ENCODE peak calls at places on chromosomes 16 and 17, in five cellular contexts. D is CD8-positive, alpha-beta T cell; R is fibroblast of villous mesenchyme; P is activated CD8-positive, alpha-beta T cell treated with anti-CD3 and anti-CD28 coated beads for 36 hours; X is cardiac muscle cell. S is an unnamed sample.

GRCh38 chr16:17474037-17474436 is 3.3 kb upstream of the XYLT1 start:
- DNase-seq in D (no peak), R (peak; percentile 78), P (peak; percentile 11), X (no peak), S (no peak)

GRCh38 chr16:53911506-53911905 is 207.6 kb downstream of the FTO start:
- DNase-seq in D (no peak), R (peak; percentile 19), P (no peak), X (no peak), S (no peak)

GRCh38 chr16:83513006-83513755 is 294.6 kb upstream of the HSBP1 start:
- DNase-seq in D (no peak), R (peak; percentile 71), P (peak; percentile 10), X (no peak), S (no peak)

GRCh38 chr16:56916571-56917403 is 15.2 kb upstream of the HERPUD1 start:
- DNase-seq in D (no peak), R (no peak), P (peak; percentile 50), X (no peak), S (no peak)

GRCh38 chr16:49100366-49100765 is 181.3 kb downstream of the CBLN1 start:
- DNase-seq in D (no peak), R (no peak), P (no peak), X (no peak), S (no peak)

GRCh38 chr17:74380086-74380958 is 13.0 kb downstream of the GPR142 start:
- DNase-seq in D (no peak), R (no peak), P (no peak), X (no peak), S (no peak)

GRCh38 chr16:77220427-77220826 is 21.2 kb downstream of the SYCE1L start:
- DNase-seq in D (no peak), R (no peak), P (no peak), X (no peak), S (no peak)

GRCh38 chr16:86768231-86768791 is 190.0 kb downstream of the FOXL1 start:
- DNase-seq in D (no peak), R (no peak), P (no peak), X (no peak), S (no peak)

GRCh38 chr17:37043201-37043600 is 94.4 kb downstream of the AATF start:
- DNase-seq in D (no peak), R (peak; percentile 11), P (no peak), X (no peak), S (no peak)

GRCh38 chr17:73786286-73786743 is 142.1 kb upstream of the SDK2 start:
- DNase-seq in D (no peak), R (no peak), P (peak; percentile 14), X (no peak), S (no peak)

GRCh38 chr17:62309381-62309780 is 71.0 kb upstream of the EFCAB3 start:
- DNase-seq in D (no peak), R (no peak), P (no peak), X (no peak), S (no peak)

GRCh38 chr17:66506641-66507040 is 204.2 kb downstream of the PRKCA start:
- DNase-seq in D (no peak), R (peak; percentile 53), P (no peak), X (no peak), S (no peak)

GRCh38 chr17:64118452-64118979 is 11.4 kb downstream of the ERN1 start:
- DNase-seq in D (no peak), R (peak; percentile 66), P (no peak), X (peak; percentile 26), S (no peak)

GRCh38 chr16:23124315-23124714 is 24.9 kb downstream of the USP31 start:
- DNase-seq in D (no peak), R (peak; percentile 60), P (no peak), X (no peak), S (no peak)

GRCh38 chr17:7466318-7466643 is 13.2 kb downstream of the ZBTB4 start:
- DNase-seq in D (no peak), R (no peak), P (no peak), X (no peak), S (no peak)

GRCh38 chr17:11899494-11899893 is 97.8 kb downstream of the ZNF18 start:
- DNase-seq in D (no peak), R (no peak), P (no peak), X (no peak), S (no peak)

GRCh38 chr16:64880994-64881393 is 240.9 kb downstream of the CDH11 start:
- DNase-seq in D (no peak), R (peak; percentile 31), P (no peak), X (no peak), S (no peak)

GRCh38 chr16:3004781-3005284 is 7.9 kb upstream of the CLDN9 start:
- DNase-seq in D (no peak), R (no peak), P (no peak), X (peak; percentile 79), S (no peak)

GRCh38 chr17:2547176-2547575 is 35.5 kb upstream of the METTL16 start:
- DNase-seq in D (no peak), R (peak; percentile 36), P (no peak), X (no peak), S (no peak)

GRCh38 chr17:61678339-61678738 is 87.3 kb upstream of the NACA2 start:
- DNase-seq in D (no peak), R (no peak), P (no peak), X (no peak), S (no peak)

GRCh38 chr17:74972107-74972972 is at the start of gene HID1:
- DNase-seq in D (peak; percentile 74), R (no peak), P (peak; percentile 81), X (peak; percentile 82), S (peak; percentile 76)

GRCh38 chr17:48543854-48544355 is 1.0 kb downstream of the HOXB2 start:
- DNase-seq in D (peak; percentile 17), R (no peak), P (peak; percentile 68), X (no peak), S (no peak)

GRCh38 chr17:5870231-5870953 is 199.8 kb upstream of the WSCD1 start:
- DNase-seq in D (no peak), R (no peak), P (no peak), X (no peak), S (no peak)

GRCh38 chr16:10519929-10520868 is 60.2 kb downstream of the EMP2 start:
- DNase-seq in D (no peak), R (no peak), P (no peak), X (no peak), S (no peak)

GRCh38 chr17:41107941-41108445 is 2.8 kb downstream of the KRTAP4-9 start:
- DNase-seq in D (no peak), R (no peak), P (no peak), X (no peak), S (no peak)

GRCh38 chr17:75326587-75326955 is 37.3 kb upstream of the SLC25A19 start:
- DNase-seq in D (no peak), R (no peak), P (no peak), X (no peak), S (no peak)

GRCh38 chr17:17439971-17440843 is 36.6 kb upstream of the MED9 start:
- DNase-seq in D (peak; percentile 70), R (peak; percentile 56), P (peak; percentile 90), X (peak; percentile 60), S (peak; percentile 68)

GRCh38 chr17:73770115-73770848 is 126.0 kb upstream of the SDK2 start:
- DNase-seq in D (no peak), R (peak; percentile 88), P (no peak), X (peak; percentile 42), S (no peak)

GRCh38 chr16:5428932-5429331 is 331.3 kb upstream of the EEF2KMT start:
- DNase-seq in D (no peak), R (no peak), P (no peak), X (peak; percentile 2), S (peak; percentile 52)

GRCh38 chr16:17070882-17071592 is 399.7 kb downstream of the XYLT1 start:
- DNase-seq in D (peak; percentile 51), R (no peak), P (peak; percentile 97), X (peak; percentile 8), S (peak; percentile 5)

GRCh38 chr17:67620636-67621035 is 97.1 kb upstream of the NOL11 start:
- DNase-seq in D (no peak), R (no peak), P (no peak), X (no peak), S (no peak)

GRCh38 chr16:68086860-68087268 is 1.7 kb downstream of the NFATC3 start:
- DNase-seq in D (no peak), R (peak; percentile 33), P (no peak), X (no peak), S (no peak)

GRCh38 chr16:70331588-70332358 is 14.9 kb upstream of the DDX19A start:
- DNase-seq in D (no peak), R (peak; percentile 7), P (peak; percentile 24), X (peak; percentile 9), S (peak; percentile 14)
- TF ChIP-seq CTCF in D (peak; percentile 19), R (peak; percentile 60), P (peak; percentile 59), X (peak; percentile 56), S (peak; percentile 25)

DNA sequence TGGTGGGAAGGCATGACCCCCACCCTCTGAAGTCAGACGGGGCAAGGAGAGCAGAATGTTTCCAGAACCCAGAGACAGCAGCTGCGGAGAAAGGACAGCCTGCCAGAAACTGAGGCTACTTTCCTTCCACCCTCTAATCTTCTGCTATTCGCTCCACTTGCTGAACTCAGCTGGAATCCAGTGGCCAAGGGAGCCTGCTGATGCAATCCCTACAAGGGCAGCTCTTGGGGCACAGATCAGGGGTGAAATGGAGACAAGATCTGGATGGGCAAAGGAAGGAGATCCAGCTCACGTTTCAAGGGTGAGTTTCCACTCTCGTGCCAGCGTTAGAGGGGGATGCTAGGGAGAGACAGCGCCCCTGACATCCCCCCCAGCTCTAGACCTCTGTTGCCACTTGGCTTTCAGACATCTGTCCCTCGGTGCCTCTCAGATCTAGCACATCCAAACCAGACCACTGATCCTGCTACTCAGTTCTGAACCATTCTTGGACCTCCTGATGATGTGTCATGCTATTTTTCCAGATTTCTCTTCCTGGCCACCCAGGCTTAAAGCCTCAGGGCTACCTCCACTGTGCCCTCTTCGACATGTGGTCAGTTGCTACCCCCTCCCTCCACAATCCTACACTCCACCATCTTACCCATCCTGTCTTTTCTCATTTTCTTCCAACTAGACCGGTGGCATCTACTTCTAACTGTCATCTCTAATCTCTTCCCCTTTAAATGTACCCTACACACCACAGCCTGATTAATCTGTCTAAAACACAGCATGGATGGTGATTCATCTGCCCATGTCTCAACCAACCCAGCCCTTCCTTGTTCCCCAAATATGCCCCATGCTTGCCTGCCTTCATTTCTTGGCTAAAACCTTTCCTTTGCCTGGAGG is 478.8 kb downstream of the SLC39A11 start:
- DNase-seq in D (no peak), R (no peak), P (no peak), X (no peak), S (no peak)
- TF ChIP-seq CTCF in D (no peak), R (no peak), P (no peak), X (no peak), S (no peak)

GRCh38 chr17:78250891-78251772 is 19.7 kb downstream of the TMEM235 start:
- DNase-seq in D (peak; percentile 74), R (peak; percentile 84), P (peak; percentile 89), X (peak; percentile 92), S (peak; percentile 96)
- TF ChIP-seq CTCF in D (peak; percentile 99), R (peak; percentile 96), P (peak; percentile 98), X (peak; percentile 99), S (peak; percentile 98)

GRCh38 chr16:19166500-19166899 is 1.5 kb upstream of the SYT17 start:
- DNase-seq in D (no peak), R (no peak), P (no peak), X (no peak), S (no peak)
- TF ChIP-seq CTCF in D (no peak), R (no peak), P (no peak), X (no peak), S (no peak)

S was measured in endothelial cell.